ENCODE peak calls at places on chromosomes 11 and 22, in nine cellular contexts. D is effector memory CD4-positive, alpha-beta T cell; C is germinal center; S is H4; E is NCI-H748 treated with DMSO at 0.1 percent for 48 hours; Y is thoracic aorta; O is psoas muscle; U is pancreas; G is hepatocyte. P is an unnamed sample.

GRCh38 chr11:69518081-69518950 is 36.9 kb downstream of the LINC01488 start:
- DNase-seq in C (no peak), D (no peak), O (no peak), Y (no peak), E (no peak), S (no peak), U (no peak), G (no peak), P (no peak)

GRCh38 chr11:69216609-69217008 is 60.9 kb downstream of the SMIM38 start:
- DNase-seq in C (no peak), O (no peak), Y (no peak), D (no peak), G (no peak), S (no peak), U (no peak), E (no peak), P (no peak)

GRCh38 chr11:31968774-31969433 is 122.0 kb upstream of the RCN1 start:
- DNase-seq in Y (no peak), G (peak), C (no peak), U (no peak), E (no peak), O (no peak), S (peak), D (no peak), P (no peak)

GRCh38 chr22:25966448-25966913 is 202.8 kb upstream of the SEZ6L start:
- DNase-seq in U (no peak), C (no peak), D (no peak), O (no peak), Y (no peak), S (no peak), E (no peak), G (no peak), P (no peak)

GRCh38 chr11:116636341-116636968 is 136.3 kb downstream of the BUD13 start:
- DNase-seq in O (no peak), E (no peak), U (no peak), Y (no peak), D (no peak), G (no peak), S (no peak), C (no peak), P (no peak)

GRCh38 chr11:69700278-69701140 is 3.3 kb downstream of the FGF19 start:
- DNase-seq in E (peak), O (peak), D (no peak), G (peak), S (peak), C (no peak), Y (no peak), U (no peak), P (no peak)

GRCh38 chr11:3213659-3214419 is 4.8 kb downstream of the MRGPRG start:
- DNase-seq in Y (no peak), G (no peak), E (no peak), C (no peak), O (peak), U (peak), D (no peak), S (no peak), P (peak)

GRCh38 chr11:84292955-84293354 is 1006.8 kb upstream of the CCDC90B start:
- DNase-seq in S (no peak), O (no peak), D (no peak), C (no peak), Y (no peak), U (no peak), G (no peak), E (no peak), P (no peak)

GRCh38 chr11:457071-457760 is 7.1 kb downstream of the PTDSS2 start:
- DNase-seq in E (no peak), Y (no peak), O (peak), D (no peak), S (no peak), G (no peak), U (no peak), C (no peak), P (no peak)

GRCh38 chr11:75195164-75195962 is 44.5 kb downstream of the SLCO2B1 start:
- DNase-seq in O (no peak), S (no peak), G (no peak), U (no peak), Y (no peak), E (no peak), C (no peak), D (no peak), P (no peak)

GRCh38 chr22:44396727-44397722 is 84.3 kb upstream of the SHISAL1 start:
- DNase-seq in Y (no peak), C (no peak), E (no peak), D (no peak), S (no peak), G (no peak), O (peak), U (no peak), P (peak)

GRCh38 chr11:6693342-6694228 is 10.4 kb upstream of the MRPL17 start:
- DNase-seq in O (no peak), D (peak), C (no peak), Y (peak), G (no peak), U (no peak), S (peak), E (no peak), P (peak)

GRCh38 chr11:100560606-100561005 is 126.5 kb upstream of the ARHGAP42 start:
- DNase-seq in C (no peak), G (no peak), Y (no peak), S (no peak), O (no peak), D (no peak), U (no peak), E (no peak), P (no peak)

GRCh38 chr11:95996621-95997020 is 72.7 kb upstream of the MTMR2 start:
- DNase-seq in Y (no peak), O (no peak), E (no peak), D (no peak), U (no peak), S (no peak), G (no peak), C (no peak), P (no peak)

GRCh38 chr11:119479685-119480275 is 56.8 kb upstream of the THY1 start:
- DNase-seq in E (no peak), G (no peak), O (peak), Y (no peak), D (no peak), U (no peak), S (no peak), C (no peak), P (no peak)

GRCh38 chr11:12377824-12378593 is 638 bp downstream of the PARVA start:
- DNase-seq in D (no peak), G (peak), E (peak), O (peak), U (peak), S (peak), C (no peak), Y (peak), P (no peak)

GRCh38 chr22:46701262-46701661 is 36.8 kb downstream of the CERK start:
- DNase-seq in D (no peak), E (no peak), S (no peak), O (no peak), Y (no peak), C (no peak), U (peak), G (no peak), P (no peak)

GRCh38 chr22:19665784-19666662 is 48.3 kb upstream of the SEPTIN5 start:
- DNase-seq in C (no peak), Y (no peak), E (no peak), G (no peak), D (no peak), S (no peak), O (no peak), U (no peak), P (no peak)

GRCh38 chr11:122843281-122844150 is 5.2 kb downstream of the CRTAM start:
- DNase-seq in G (peak), U (no peak), C (peak), O (no peak), Y (no peak), D (no peak), E (peak), S (no peak), P (peak)

GRCh38 chr22:28917747-28918543 is 34.6 kb downstream of the ZNRF3 start:
- DNase-seq in O (no peak), S (no peak), D (no peak), U (no peak), C (no peak), G (peak), E (no peak), Y (no peak), P (no peak)

GRCh38 chr22:49657275-49657973 is 170.2 kb downstream of the BRD1 start:
- DNase-seq in O (peak), U (no peak), S (no peak), D (peak), Y (no peak), E (no peak), C (peak), G (no peak), P (peak)

GRCh38 chr11:48116843-48117242 is 99.8 kb upstream of the OR4B1 start:
- DNase-seq in U (no peak), C (no peak), G (no peak), E (no peak), Y (no peak), O (no peak), D (no peak), S (no peak), P (no peak)

GRCh38 chr11:26867286-26867685 is 126.6 kb upstream of the FIBIN start:
- DNase-seq in S (no peak), E (no peak), D (no peak), O (no peak), G (no peak), Y (no peak), C (no peak), U (no peak), P (no peak)

GRCh38 chr11:69467646-69468045 is 13.8 kb upstream of the LINC01488 start:
- DNase-seq in D (no peak), C (no peak), O (peak), U (peak), Y (no peak), E (no peak), S (no peak), G (no peak), P (no peak)

GRCh38 chr11:126526471-126526870 is 171.0 kb downstream of the ST3GAL4 start:
- DNase-seq in S (no peak), G (no peak), U (no peak), E (no peak), Y (no peak), C (no peak), D (no peak), O (no peak), P (no peak)

GRCh38 chr11:119181677-119182412 is 3.4 kb upstream of the NHERF4 start:
- DNase-seq in C (no peak), G (no peak), O (no peak), U (peak), Y (no peak), E (no peak), S (no peak), D (no peak), P (no peak)

GRCh38 chr11:102760355-102761035 is 19.9 kb downstream of the MMP10 start:
- DNase-seq in O (no peak), G (peak), Y (no peak), D (no peak), E (no peak), S (peak), U (no peak), C (no peak), P (no peak)

GRCh38 chr22:40451230-40451629 is 80.8 kb downstream of the SGSM3 start:
- DNase-seq in O (no peak), E (no peak), C (no peak), S (no peak), D (no peak), G (no peak), Y (no peak), U (no peak), P (peak)

GRCh38 chr11:44877908-44878459 is 72.7 kb downstream of the TP53I11 start:
- DNase-seq in C (no peak), O (no peak), S (peak), D (no peak), G (peak), E (peak), U (no peak), Y (no peak), P (no peak)

GRCh38 chr11:27409742-27410141 is 46.7 kb upstream of the CCDC34 start:
- DNase-seq in C (no peak), S (no peak), G (no peak), Y (no peak), O (no peak), U (no peak), D (no peak), E (no peak), P (no peak)

GRCh38 chr11:33737362-33737821 is 1.2 kb upstream of the CD59 start:
- DNase-seq in U (no peak), S (no peak), G (no peak), C (no peak), D (no peak), E (no peak), Y (no peak), O (no peak), P (no peak)

GRCh38 chr11:72631806-72632731 is 42.2 kb downstream of the PDE2A start:
- DNase-seq in Y (no peak), E (no peak), G (no peak), O (peak), U (no peak), D (no peak), S (no peak), C (no peak), P (no peak)

P was measured in naive thymus-derived CD8-positive, alpha-beta T cell.